ENCODE peak calls at places on chromosome 5, in four cellular contexts. Y is NCI-H345, O is nephron progenitor cell, L is DMS 273 treated with DMSO at 0.1 percent for 48 hours. I is an unnamed sample.

GRCh38 chr5:55621218-55621617 is 86.5 kb upstream of the PLPP1 start:
- DNase-seq in Y (no peak), O (no peak), L (no peak), I (no peak)

GRCh38 chr5:67543704-67544103 is 347.1 kb upstream of the CD180 start:
- DNase-seq in Y (no peak), O (no peak), L (no peak), I (no peak)

GRCh38 chr5:96582343-96582742 is 79.8 kb upstream of the CAST start:
- DNase-seq in Y (peak; percentile 74), O (peak; percentile 21), L (peak; percentile 71), I (peak; percentile 36)

GRCh38 chr5:85096426-85096825 is 711.7 kb upstream of the EDIL3 start:
- DNase-seq in Y (no peak), O (no peak), L (no peak), I (no peak)

GRCh38 chr5:96114736-96115466 is 153.2 kb upstream of the ELL2 start:
- DNase-seq in Y (no peak), O (no peak), L (no peak), I (no peak)

GRCh38 chr5:10511741-10512640 is 51.9 kb upstream of the ANKRD33B start:
- DNase-seq in Y (no peak), O (no peak), L (peak; percentile 60), I (no peak)

GRCh38 chr5:176528761-176529115 is 8.5 kb downstream of the RNF44 start:
- DNase-seq in Y (no peak), O (no peak), L (peak; percentile 74), I (no peak)

GRCh38 chr5:139446956-139447779 is 7.8 kb upstream of the DNAJC18 start:
- DNase-seq in Y (no peak), O (no peak), L (no peak), I (no peak)

GRCh38 chr5:116273458-116274242 is 188.8 kb downstream of the COMMD10 start:
- DNase-seq in Y (no peak), O (no peak), L (no peak), I (no peak)

GRCh38 chr5:143757116-143757515 is 54.8 kb upstream of the HMHB1 start:
- DNase-seq in Y (no peak), O (no peak), L (no peak), I (no peak)

GRCh38 chr5:22372376-22372775 is 480.8 kb downstream of the CDH12 start:
- DNase-seq in Y (no peak), O (no peak), L (no peak), I (no peak)

GRCh38 chr5:88889165-88890069 is 6.4 kb upstream of the MEF2C start:
- DNase-seq in Y (no peak), O (peak; percentile 58), L (no peak), I (peak; percentile 52)

GRCh38 chr5:76524101-76524835 is 98.9 kb downstream of the F2RL2 start:
- DNase-seq in Y (no peak), O (no peak), L (no peak), I (no peak)

GRCh38 chr5:35374584-35374983 is 144.3 kb upstream of the PRLR start:
- DNase-seq in Y (no peak), O (no peak), L (no peak), I (no peak)

GRCh38 chr5:154858972-154859950 is 834 bp downstream of the CNOT8 start:
- DNase-seq in Y (no peak), O (no peak), L (no peak), I (no peak)

GRCh38 chr5:154771383-154771901 is 16.3 kb downstream of the LARP1 start:
- DNase-seq in Y (no peak), O (no peak), L (peak; percentile 32), I (no peak)

GRCh38 chr5:8462565-8462964 is 593.6 kb downstream of the MTRR start:
- DNase-seq in Y (no peak), O (no peak), L (no peak), I (no peak)

GRCh38 chr5:116661419-116661818 is 86.8 kb upstream of the SEMA6A start:
- DNase-seq in Y (no peak), O (no peak), L (no peak), I (no peak)

GRCh38 chr5:81606150-81606549 is 144.7 kb downstream of the SSBP2 start:
- DNase-seq in Y (no peak), O (no peak), L (no peak), I (peak; percentile 31)

GRCh38 chr5:115452791-115453190 is 91.8 kb downstream of the FEM1C start:
- DNase-seq in Y (no peak), O (no peak), L (no peak), I (no peak)

GRCh38 chr5:83265318-83265717 is 188.0 kb downstream of the XRCC4 start:
- DNase-seq in Y (peak; percentile 15), O (no peak), L (no peak), I (no peak)

GRCh38 chr5:94218374-94218773 is 400.0 kb downstream of the KIAA0825 start:
- DNase-seq in Y (no peak), O (no peak), L (no peak), I (no peak)

GRCh38 chr5:18745988-18746615 is 1111.8 kb downstream of the TAF11L14 start:
- DNase-seq in Y (peak; percentile 69), O (no peak), L (peak; percentile 53), I (no peak)

GRCh38 chr5:112004867-112005532 is 248.0 kb upstream of the NREP start:
- DNase-seq in Y (no peak), O (no peak), L (no peak), I (no peak)

GRCh38 chr5:169067641-169068316 is 233.2 kb downstream of the SLIT3 start:
- DNase-seq in Y (no peak), O (no peak), L (no peak), I (no peak)

GRCh38 chr5:1522601-1523479 is 920 bp downstream of the LPCAT1 start:
- DNase-seq in Y (peak; percentile 21), O (peak; percentile 47), L (no peak), I (no peak)

GRCh38 chr5:178535299-178536175 is 54.7 kb downstream of the COL23A1 start:
- DNase-seq in Y (no peak), O (no peak), L (no peak), I (no peak)

GRCh38 chr5:6713274-6714181 is at the start of gene TENT4A:
- DNase-seq in Y (peak; percentile 53), O (peak; percentile 47), L (no peak), I (peak; percentile 74)

GRCh38 chr5:96016216-96016615 is 54.6 kb upstream of the ELL2 start:
- DNase-seq in Y (no peak), O (no peak), L (no peak), I (no peak)

GRCh38 chr5:127561254-127561653 is 43.8 kb downstream of the PRRC1 start:
- DNase-seq in Y (no peak), O (no peak), L (no peak), I (no peak)

GRCh38 chr5:58946232-58946631 is 363.4 kb downstream of the RAB3C start:
- DNase-seq in Y (no peak), O (no peak), L (no peak), I (no peak)

GRCh38 chr5:56520951-56521350 is 287.8 kb upstream of the ANKRD55 start:
- DNase-seq in Y (no peak), O (no peak), L (no peak), I (no peak)

GRCh38 chr5:8399471-8399870 is 530.5 kb downstream of the MTRR start:
- DNase-seq in Y (no peak), O (no peak), L (no peak), I (no peak)